ENCODE peak calls at places on chromosomes 13 and 19, in nine cellular contexts. T, G, D, Q, W, B, P, R and O are unnamed samples.

GRCh38 chr19:48445256-48445605 is 552 bp upstream of the GRWD1 start:
- DNase-seq in G (peak), D (peak), Q (peak), W (peak), P (no peak), B (peak), R (peak), T (peak), O (peak)

GRCh38 chr19:18839465-18840287 is 7.9 kb downstream of the UPF1 start:
- DNase-seq in T (no peak), D (no peak), P (no peak), Q (no peak), R (no peak), G (peak), W (peak), B (no peak), O (peak)

GRCh38 chr19:22327321-22327720 is 41.1 kb downstream of the ZNF729 start:
- DNase-seq in T (no peak), P (no peak), R (no peak), Q (no peak), D (no peak), G (no peak), B (no peak), W (no peak), O (no peak)

GRCh38 chr19:15412832-15413231 is 6.0 kb downstream of the AKAP8L start:
- DNase-seq in P (no peak), B (no peak), T (no peak), D (no peak), Q (no peak), G (no peak), R (no peak), W (peak), O (peak)

GRCh38 chr13:40384976-40385857 is 281.2 kb downstream of the FOXO1 start:
- DNase-seq in Q (no peak), T (no peak), R (peak), P (no peak), B (no peak), W (no peak), G (no peak), D (no peak), O (no peak)

GRCh38 chr13:40916207-40916998 is 102.7 kb downstream of the ELF1 start:
- DNase-seq in G (no peak), Q (no peak), B (no peak), P (no peak), W (no peak), R (no peak), T (no peak), D (peak), O (peak)

GRCh38 chr19:52248256-52248655 is 21.1 kb upstream of the ZNF766 start:
- DNase-seq in W (peak), P (no peak), B (peak), T (peak), D (peak), Q (peak), R (peak), G (peak), O (peak)

GRCh38 chr13:96053003-96053703 is at the start of gene UGGT2:
- DNase-seq in W (peak), T (peak), P (peak), D (peak), G (peak), Q (peak), B (peak), R (peak), O (peak)

GRCh38 chr13:109231853-109232252 is 554.5 kb downstream of the IRS2 start:
- DNase-seq in R (no peak), P (no peak), G (no peak), Q (no peak), B (no peak), T (no peak), W (peak), D (no peak), O (no peak)

GRCh38 chr19:46495789-46496099 is at the start of gene PNMA8B:
- DNase-seq in G (no peak), B (peak), D (peak), T (peak), R (peak), Q (no peak), P (peak), W (peak), O (peak)

GRCh38 chr13:63855457-63856118 is 2439.9 kb upstream of the PCDH20 start:
- DNase-seq in D (no peak), Q (no peak), R (no peak), B (peak), T (no peak), W (no peak), P (no peak), G (no peak), O (no peak)
- H2AFZ ChIP-seq in D (no peak), Q (no peak), R (no peak), B (no peak), T (no peak), W (no peak), P (peak), G (no peak), O (no peak)

GRCh38 chr13:98273824-98274786 is 97.0 kb upstream of the RNF113B start:
- DNase-seq in Q (no peak), W (peak), P (no peak), T (no peak), D (no peak), G (no peak), B (no peak), R (no peak), O (no peak)

GRCh38 chr13:98276486-98276885 is 99.4 kb upstream of the RNF113B start:
- DNase-seq in T (no peak), B (no peak), P (no peak), R (no peak), D (no peak), G (no peak), W (no peak), Q (no peak), O (no peak)

GRCh38 chr13:98275711-98276171 is 98.7 kb upstream of the RNF113B start:
- DNase-seq in W (no peak), G (no peak), T (no peak), Q (no peak), D (peak), P (no peak), B (no peak), R (no peak), O (no peak)

GRCh38 chr13:98273067-98273823 is 96.2 kb upstream of the RNF113B start:
- DNase-seq in Q (no peak), B (no peak), W (no peak), G (no peak), R (no peak), T (no peak), P (no peak), D (no peak), O (no peak)

DNA sequence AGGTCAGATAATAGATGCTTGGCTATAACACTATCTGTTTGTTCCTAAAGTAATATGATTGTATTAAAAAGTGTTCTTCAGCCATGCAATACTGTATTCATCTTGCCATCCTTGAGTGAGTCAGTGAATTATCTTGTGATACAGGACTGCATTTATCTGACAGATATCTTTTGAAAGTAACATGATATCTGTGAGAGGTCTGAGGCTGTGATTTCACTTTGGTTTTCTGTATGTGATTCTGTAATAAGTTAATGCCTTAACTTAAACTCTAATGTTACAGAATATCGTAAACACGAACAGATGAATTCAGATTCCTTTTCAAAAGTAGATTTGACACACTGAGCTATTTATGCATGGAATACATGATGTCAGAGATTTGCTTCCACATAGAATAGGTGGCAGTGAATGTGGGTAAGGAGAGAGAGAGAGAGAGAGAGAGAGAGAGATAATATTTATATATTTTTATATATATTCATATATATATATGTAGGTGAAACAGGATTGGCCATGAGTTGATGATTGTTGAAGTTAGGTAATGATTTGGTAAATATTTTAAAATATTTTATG is 97.9 kb upstream of the RNF113B start:
- DNase-seq in Q (no peak), B (no peak), G (no peak), R (no peak), P (no peak), D (no peak), T (no peak), W (peak), O (no peak)
- H2AFZ ChIP-seq in Q (no peak), B (no peak), G (no peak), R (no peak), P (no peak), D (no peak), T (no peak), W (no peak), O (no peak)

GRCh38 chr13:42396501-42396900 is 124.5 kb downstream of the AKAP11 start:
- DNase-seq in P (no peak), T (no peak), G (no peak), D (no peak), R (peak), W (no peak), B (no peak), Q (no peak), O (peak)

GRCh38 chr13:42401376-42401775 is 129.4 kb downstream of the AKAP11 start:
- DNase-seq in Q (no peak), D (no peak), R (peak), W (no peak), P (no peak), T (no peak), B (no peak), G (no peak), O (no peak)

GRCh38 chr13:42400188-42400833 is 128.4 kb downstream of the AKAP11 start:
- DNase-seq in B (no peak), Q (no peak), D (no peak), R (no peak), P (no peak), G (no peak), T (no peak), W (no peak), O (no peak)

GRCh38 chr13:42396901-42397670 is 125.1 kb downstream of the AKAP11 start:
- DNase-seq in P (no peak), T (no peak), R (peak), Q (no peak), D (peak), G (no peak), B (no peak), W (no peak), O (peak)

DNA sequence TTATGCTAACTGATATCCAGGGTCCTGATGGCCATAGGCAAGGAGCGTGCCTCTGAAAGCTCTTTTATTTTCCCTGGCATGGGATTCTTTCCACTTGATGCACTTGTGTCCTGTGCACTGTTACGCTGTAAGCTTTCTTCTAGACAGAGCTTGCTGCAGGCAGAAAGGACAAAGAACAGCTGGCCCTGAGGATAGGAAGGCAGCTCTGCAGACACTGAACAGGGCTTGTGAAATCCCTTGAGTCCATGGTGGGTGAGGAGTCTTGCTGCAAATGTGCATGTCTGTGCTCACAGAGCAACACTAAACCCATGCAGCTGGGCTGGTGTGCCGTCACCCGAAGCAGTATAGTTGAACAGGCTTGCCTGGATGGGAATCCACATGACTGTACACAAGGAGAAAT is 126.6 kb downstream of the AKAP11 start:
- DNase-seq in B (no peak), T (no peak), P (no peak), G (no peak), Q (no peak), D (no peak), W (no peak), R (no peak), O (no peak)
- H2AFZ ChIP-seq in B (peak), T (no peak), P (no peak), G (no peak), Q (no peak), D (no peak), W (no peak), R (no peak), O (no peak)

GRCh38 chr19:11480081-11480926 is 542 bp downstream of the ELAVL3 start:
- DNase-seq in G (no peak), R (no peak), W (no peak), D (no peak), Q (no peak), T (no peak), P (no peak), B (no peak), O (peak)
- H2AFZ ChIP-seq in G (no peak), R (no peak), W (no peak), D (no peak), Q (no peak), T (no peak), P (peak), B (no peak), O (no peak)

GRCh38 chr19:3586707-3587346 is 1.5 kb downstream of the GIPC3 start:
- DNase-seq in G (no peak), R (no peak), P (no peak), W (no peak), Q (no peak), D (no peak), B (no peak), T (no peak), O (peak)
- H2AFZ ChIP-seq in G (no peak), R (peak), P (no peak), W (no peak), Q (no peak), D (no peak), B (no peak), T (no peak), O (no peak)

GRCh38 chr19:5829567-5830315 is 9.8 kb downstream of the FUT6 start:
- DNase-seq in W (no peak), Q (no peak), T (no peak), G (no peak), B (no peak), R (no peak), D (no peak), P (no peak), O (peak)

GRCh38 chr19:5827891-5828660 is 11.4 kb downstream of the FUT6 start:
- DNase-seq in T (peak), G (peak), B (peak), Q (peak), P (peak), W (peak), R (peak), D (peak), O (peak)

GRCh38 chr19:5826531-5827341 is 12.8 kb downstream of the FUT6 start:
- DNase-seq in T (peak), R (no peak), G (no peak), P (peak), D (peak), B (peak), W (peak), Q (peak), O (peak)

GRCh38 chr19:5827342-5827890 is 12.1 kb downstream of the FUT6 start:
- DNase-seq in R (no peak), T (no peak), G (no peak), Q (no peak), W (no peak), B (no peak), D (no peak), P (no peak), O (peak)

GRCh38 chr19:5828661-5829566 is 10.6 kb downstream of the FUT6 start:
- DNase-seq in W (peak), B (peak), G (peak), D (peak), Q (no peak), T (no peak), R (no peak), P (peak), O (peak)
- H2AFZ ChIP-seq in W (peak), B (peak), G (peak), D (peak), Q (peak), T (peak), R (no peak), P (peak), O (peak)

DNA sequence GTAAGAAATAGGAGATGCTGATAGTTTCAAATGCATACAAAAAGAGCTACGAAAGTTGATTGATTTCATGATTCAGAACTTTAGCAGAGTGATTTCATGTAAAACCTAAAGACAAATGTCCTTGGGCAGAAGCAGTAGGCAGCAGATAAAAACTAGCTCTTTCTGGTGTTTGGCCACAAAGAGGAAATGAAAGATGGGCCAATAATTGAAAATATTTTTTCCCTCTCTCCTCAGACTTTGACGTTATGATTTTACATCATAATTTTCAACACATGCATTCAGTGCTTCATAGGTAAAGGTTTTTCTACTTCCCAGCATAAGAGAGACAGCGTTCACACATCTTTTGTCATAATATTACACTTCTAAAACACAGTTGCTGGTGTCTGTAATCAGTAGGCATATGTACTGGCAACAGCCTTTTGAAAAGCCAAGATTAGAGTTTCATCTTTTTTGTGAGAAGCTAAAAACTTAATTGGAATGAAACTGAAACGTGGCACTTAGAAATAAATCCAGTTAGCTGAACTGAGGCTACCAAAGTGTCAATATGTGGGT is 9.3 kb downstream of the SCEL start:
- DNase-seq in G (peak), P (no peak), T (no peak), D (no peak), R (no peak), B (no peak), Q (no peak), W (no peak), O (no peak)
- H2AFZ ChIP-seq in G (no peak), P (no peak), T (peak), D (no peak), R (no peak), B (no peak), Q (no peak), W (no peak), O (no peak)

DNA sequence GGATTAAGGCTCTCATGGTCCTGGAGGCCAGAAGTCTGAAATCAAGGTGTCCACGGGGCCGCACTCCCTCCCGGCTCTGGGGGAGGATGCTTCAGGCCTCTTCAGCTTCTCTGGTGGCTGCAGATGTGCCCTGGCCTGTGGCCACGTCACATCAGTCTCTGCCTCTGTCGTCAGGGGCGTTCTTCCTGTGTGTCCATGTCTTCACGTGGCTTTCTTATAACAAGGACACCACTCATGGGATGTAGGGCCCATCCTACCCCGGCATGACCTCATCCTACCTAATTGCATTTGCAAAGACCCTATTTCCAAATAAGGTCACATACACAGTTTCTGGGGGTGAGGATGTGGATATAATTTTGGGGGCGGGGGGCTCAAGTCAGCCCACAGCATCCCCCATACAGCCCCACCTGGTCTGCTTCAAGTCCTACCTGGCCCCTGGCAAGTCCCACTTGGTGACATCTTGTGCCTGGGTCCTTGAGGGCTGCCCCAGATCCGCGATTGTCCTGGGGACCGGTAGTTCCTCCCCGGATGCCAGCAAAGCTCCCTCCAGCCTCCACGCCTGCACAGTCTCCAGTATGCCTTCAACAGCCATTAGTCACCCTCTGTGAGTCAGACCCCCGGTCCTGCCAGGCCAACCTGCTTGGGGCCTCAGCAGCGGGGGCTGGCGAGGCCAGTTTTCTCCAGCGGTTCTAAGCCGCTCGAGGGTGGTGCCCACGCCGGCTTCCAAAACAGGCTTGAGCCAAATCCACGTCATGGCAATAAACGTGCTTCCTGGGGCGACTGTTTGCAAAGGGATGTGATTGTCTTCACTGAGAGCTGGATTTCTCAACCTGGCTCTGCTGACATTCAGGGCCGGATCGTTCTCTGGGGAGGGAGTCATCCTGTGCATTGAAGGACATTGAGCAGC is 32.2 kb downstream of the MYO9B start:
- DNase-seq in Q (peak), R (peak), W (peak), B (no peak), G (peak), T (no peak), D (peak), P (no peak), O (peak)
- H2AFZ ChIP-seq in Q (peak), R (peak), W (no peak), B (no peak), G (no peak), T (no peak), D (peak), P (no peak), O (peak)

DNA sequence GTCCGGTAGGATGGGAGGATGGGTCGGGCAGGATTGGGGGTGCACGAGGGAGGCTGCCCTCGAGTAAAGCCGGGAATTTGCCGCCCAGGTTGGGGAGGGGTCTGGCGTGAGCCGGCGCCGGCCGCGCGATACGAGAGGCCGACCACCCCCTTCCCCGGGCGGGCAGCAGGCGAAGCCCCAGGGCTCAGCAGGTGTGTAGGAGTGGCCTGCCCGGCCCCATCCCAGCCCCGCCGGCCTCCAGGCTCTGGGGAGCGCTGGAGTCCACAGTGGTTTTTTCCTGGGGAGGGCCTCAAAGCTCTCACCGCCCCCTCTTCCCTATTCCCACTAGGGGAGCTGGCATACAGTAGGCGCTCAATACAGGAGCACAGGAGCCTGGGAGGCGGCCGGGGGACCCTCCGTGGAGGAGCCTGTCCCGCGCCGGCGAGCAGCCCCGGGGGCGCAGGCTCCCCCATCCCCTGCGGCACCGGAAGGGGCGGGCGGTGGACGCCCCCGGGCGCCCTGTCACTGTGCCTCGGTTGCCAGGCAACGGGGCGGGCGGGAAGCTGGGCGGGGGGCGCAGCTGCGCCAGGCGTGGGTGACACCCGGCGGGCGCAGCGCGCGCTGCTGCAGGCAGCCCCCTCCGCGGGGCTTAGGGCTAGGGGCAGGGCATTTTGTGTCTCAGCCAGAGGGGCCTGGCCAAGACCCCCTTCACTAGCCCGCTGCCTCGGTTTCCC is 3.5 kb upstream of the REXO1 start:
- DNase-seq in B (no peak), R (no peak), G (no peak), W (no peak), P (no peak), Q (no peak), D (no peak), T (no peak), O (no peak)
- H2AFZ ChIP-seq in B (no peak), R (no peak), G (no peak), W (no peak), P (no peak), Q (no peak), D (no peak), T (no peak), O (no peak)